ENCODE peak calls at places on chromosomes 6 and 20, in ten cellular contexts. One of them, this sample, is unnamed.

GRCh38 chr20:43506238-43506637 is 1.3 kb upstream of the L3MBTL1 start:
- DNase-seq in astrocyte of the hippocampus: no peak
- DNase-seq in mesothelial cell of epicardium: no peak
- DNase-seq in Kasumi-1: no peak
- DNase-seq in DMS153: no peak
- DNase-seq in dorsolateral prefrontal cortex: no peak
- DNase-seq in SJSA1: no peak
- DNase-seq in hepatic stellate cell: no peak
- DNase-seq in AG04450: no peak
- DNase-seq in mucosa of descending colon: no peak
- DNase-seq in this sample: no peak

GRCh38 chr20:6588296-6588695 is 179.2 kb upstream of the BMP2 start:
- DNase-seq in mucosa of descending colon: no peak
- DNase-seq in DMS153: peak
- DNase-seq in SJSA1: no peak
- DNase-seq in dorsolateral prefrontal cortex: no peak
- DNase-seq in astrocyte of the hippocampus: peak
- DNase-seq in Kasumi-1: no peak
- DNase-seq in hepatic stellate cell: no peak
- DNase-seq in AG04450: no peak
- DNase-seq in mesothelial cell of epicardium: peak
- DNase-seq in this sample: peak

GRCh38 chr6:169783971-169784930 is 32.8 kb downstream of the ERMARD start:
- DNase-seq in mesothelial cell of epicardium: no peak
- DNase-seq in Kasumi-1: no peak
- DNase-seq in mucosa of descending colon: no peak
- DNase-seq in hepatic stellate cell: no peak
- DNase-seq in DMS153: no peak
- DNase-seq in AG04450: no peak
- DNase-seq in SJSA1: no peak
- DNase-seq in dorsolateral prefrontal cortex: no peak
- DNase-seq in astrocyte of the hippocampus: peak
- DNase-seq in this sample: no peak

GRCh38 chr20:37901667-37902503 is 1.0 kb upstream of the VSTM2L start:
- DNase-seq in Kasumi-1: no peak
- DNase-seq in SJSA1: peak
- DNase-seq in DMS153: peak
- DNase-seq in mesothelial cell of epicardium: no peak
- DNase-seq in astrocyte of the hippocampus: peak
- DNase-seq in mucosa of descending colon: no peak
- DNase-seq in AG04450: peak
- DNase-seq in dorsolateral prefrontal cortex: no peak
- DNase-seq in hepatic stellate cell: no peak
- DNase-seq in this sample: peak

GRCh38 chr6:75893058-75893775 is 144.2 kb downstream of the MYO6 start:
- DNase-seq in DMS153: peak
- DNase-seq in hepatic stellate cell: peak
- DNase-seq in AG04450: peak
- DNase-seq in mucosa of descending colon: no peak
- DNase-seq in mesothelial cell of epicardium: no peak
- DNase-seq in astrocyte of the hippocampus: peak
- DNase-seq in SJSA1: peak
- DNase-seq in dorsolateral prefrontal cortex: no peak
- DNase-seq in Kasumi-1: peak
- DNase-seq in this sample: peak

GRCh38 chr6:92479821-92480220 is 939.5 kb downstream of the EPHA7 start:
- DNase-seq in hepatic stellate cell: no peak
- DNase-seq in dorsolateral prefrontal cortex: no peak
- DNase-seq in Kasumi-1: no peak
- DNase-seq in AG04450: no peak
- DNase-seq in DMS153: peak
- DNase-seq in mesothelial cell of epicardium: no peak
- DNase-seq in astrocyte of the hippocampus: peak
- DNase-seq in SJSA1: no peak
- DNase-seq in mucosa of descending colon: no peak
- DNase-seq in this sample: peak

GRCh38 chr6:131124341-131125071 is 10.8 kb upstream of the AKAP7 start:
- DNase-seq in Kasumi-1: no peak
- DNase-seq in mesothelial cell of epicardium: no peak
- DNase-seq in SJSA1: no peak
- DNase-seq in dorsolateral prefrontal cortex: no peak
- DNase-seq in astrocyte of the hippocampus: no peak
- DNase-seq in hepatic stellate cell: no peak
- DNase-seq in AG04450: no peak
- DNase-seq in DMS153: no peak
- DNase-seq in mucosa of descending colon: no peak
- DNase-seq in this sample: no peak

GRCh38 chr6:87066449-87067288 is 28.2 kb downstream of the CGA start:
- DNase-seq in mucosa of descending colon: no peak
- DNase-seq in dorsolateral prefrontal cortex: no peak
- DNase-seq in DMS153: peak
- DNase-seq in mesothelial cell of epicardium: no peak
- DNase-seq in Kasumi-1: peak
- DNase-seq in hepatic stellate cell: peak
- DNase-seq in AG04450: peak
- DNase-seq in SJSA1: peak
- DNase-seq in astrocyte of the hippocampus: peak
- DNase-seq in this sample: peak

This sample was measured in fibroblast of lung.